ENCODE peak calls at places on chromosomes 12 and 14, in five cellular contexts. V is CD8-positive, alpha-beta T cell; C is psoas muscle; P is colonic mucosa; U is K562. K is an unnamed sample.

GRCh38 chr12:26736563-26737486 is 96.2 kb downstream of the ITPR2 start:
- DNase-seq in V (no peak), C (no peak), P (no peak), U (no peak), K (no peak)

GRCh38 chr12:64824130-64824499 is 332 bp upstream of the TBC1D30 start:
- DNase-seq in V (no peak), C (no peak), P (no peak), U (no peak), K (no peak)

GRCh38 chr14:26729851-26730250 is 132.0 kb upstream of the NOVA1 start:
- DNase-seq in V (no peak), C (no peak), P (no peak), U (no peak), K (no peak)

GRCh38 chr14:55789442-55789841 is 209.4 kb downstream of the KTN1 start:
- DNase-seq in V (no peak), C (no peak), P (no peak), U (no peak), K (no peak)

GRCh38 chr12:25332143-25332542 is 81.4 kb upstream of the KRAS start:
- DNase-seq in V (no peak), C (no peak), P (no peak), U (no peak), K (no peak)

GRCh38 chr12:88946377-88946997 is 366.2 kb upstream of the KITLG start:
- DNase-seq in V (no peak), C (no peak), P (no peak), U (no peak), K (no peak)

GRCh38 chr12:27554421-27555186 is 30.6 kb downstream of the PPFIBP1 start:
- DNase-seq in V (no peak), C (peak), P (no peak), U (no peak), K (no peak)

GRCh38 chr12:46131729-46132128 is 137.1 kb downstream of the SLC38A1 start:
- DNase-seq in V (no peak), C (no peak), P (no peak), U (no peak), K (no peak)

GRCh38 chr12:28269851-28270250 is 79.6 kb downstream of the CCDC91 start:
- DNase-seq in V (no peak), C (no peak), P (no peak), U (no peak), K (no peak)

GRCh38 chr12:123200414-123200813 is 32.5 kb downstream of the MPHOSPH9 start:
- DNase-seq in V (no peak), C (no peak), P (no peak), U (no peak), K (no peak)

GRCh38 chr12:95601626-95602025 is 50.4 kb upstream of the USP44 start:
- DNase-seq in V (no peak), C (no peak), P (no peak), U (no peak), K (no peak)

GRCh38 chr12:55931317-55931779 is 386 bp downstream of the DGKA start:
- DNase-seq in V (no peak), C (peak), P (peak), U (no peak), K (no peak)

GRCh38 chr12:55930771-55931316 is at the start of gene DGKA:
- DNase-seq in V (peak), C (no peak), P (peak), U (peak), K (peak)

GRCh38 chr12:55926738-55927587 is 731 bp downstream of the PYM1 start:
- DNase-seq in V (peak), C (peak), P (peak), U (peak), K (peak)

GRCh38 chr12:55927588-55928502 is at the start of gene PYM1:
- DNase-seq in V (peak), C (peak), P (peak), U (peak), K (peak)

GRCh38 chr12:55929306-55929791 is 1.6 kb upstream of the DGKA start:
- DNase-seq in V (peak), C (no peak), P (peak), U (no peak), K (no peak)
- H3K4me3 ChIP-seq in V (peak), C (no peak), P (no peak), U (no peak), K (no peak)

DNA sequence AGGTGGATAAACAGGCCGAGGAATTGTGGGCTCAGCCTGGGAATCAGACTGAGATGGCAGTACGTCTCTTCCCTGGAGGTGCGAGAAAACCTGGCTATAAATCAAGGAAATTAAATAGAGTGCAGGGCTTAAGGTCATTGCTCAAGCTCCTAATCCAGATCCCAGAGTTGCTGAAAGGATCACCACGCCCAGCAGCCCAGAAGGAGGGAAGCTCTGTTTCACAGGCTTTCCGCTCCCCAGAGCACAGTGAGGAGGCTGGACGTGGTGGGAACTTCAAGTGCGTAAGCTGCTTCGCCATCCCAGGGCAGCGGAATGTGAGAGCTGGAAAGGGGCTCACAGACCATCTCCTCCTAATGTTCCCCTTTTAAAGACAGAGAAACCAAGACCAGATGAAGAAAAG is 651.6 kb upstream of the TBX3 start:
- DNase-seq in V (no peak), C (peak), P (peak), U (no peak), K (peak)
- H3K4me3 ChIP-seq in V (no peak), C (no peak), P (no peak), U (no peak), K (no peak)

DNA sequence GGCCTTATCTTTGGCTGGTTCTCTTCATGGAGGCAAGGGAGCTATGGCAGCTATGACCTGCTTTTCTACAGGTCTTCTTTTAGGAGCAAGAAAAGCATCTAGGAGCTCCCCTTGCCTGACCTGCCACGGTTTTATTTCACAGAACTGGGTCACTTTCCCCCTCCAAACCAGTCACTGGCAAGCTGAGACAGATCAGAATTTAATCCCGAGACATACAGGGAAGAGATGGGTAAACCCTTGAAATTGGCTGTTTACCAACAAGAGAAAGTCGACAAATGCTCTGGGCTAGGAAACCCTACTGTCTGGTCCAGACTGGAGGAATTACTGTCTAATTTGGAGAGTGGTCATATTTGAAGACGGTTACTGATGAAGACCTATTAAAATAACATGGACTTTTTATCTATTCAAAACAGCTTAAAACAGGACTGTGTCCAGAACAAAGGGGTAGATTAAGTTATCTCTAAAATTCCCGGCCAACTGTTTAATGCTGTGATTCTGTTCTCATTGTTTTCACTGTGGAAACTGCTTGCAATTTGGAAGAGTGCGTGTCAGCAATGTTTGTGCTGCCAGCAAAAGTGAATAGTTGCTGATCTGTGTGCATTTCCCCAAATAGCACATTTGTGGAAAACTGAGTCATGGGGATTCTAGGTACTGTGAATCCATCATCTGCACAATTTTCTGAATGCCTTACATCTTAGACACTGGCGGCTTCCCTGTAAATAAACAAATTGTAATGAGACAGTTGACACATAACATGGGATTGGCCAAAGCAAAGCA is 73.4 kb upstream of the EEA1 start:
- DNase-seq in V (no peak), C (no peak), P (no peak), U (no peak), K (no peak)
- H3K4me3 ChIP-seq in V (no peak), C (no peak), P (no peak), U (no peak), K (no peak)

GRCh38 chr14:32434180-32434579 is 105.1 kb downstream of the AKAP6 start:
- DNase-seq in V (no peak), C (no peak), P (peak), U (no peak), K (no peak)

GRCh38 chr14:32436993-32437392 is 107.9 kb downstream of the AKAP6 start:
- DNase-seq in V (no peak), C (no peak), P (no peak), U (no peak), K (no peak)

GRCh38 chr14:32432813-32433538 is 103.9 kb downstream of the AKAP6 start:
- DNase-seq in V (no peak), C (no peak), P (no peak), U (no peak), K (no peak)

GRCh38 chr14:32435411-32435810 is 106.3 kb downstream of the AKAP6 start:
- DNase-seq in V (no peak), C (no peak), P (no peak), U (no peak), K (no peak)

DNA sequence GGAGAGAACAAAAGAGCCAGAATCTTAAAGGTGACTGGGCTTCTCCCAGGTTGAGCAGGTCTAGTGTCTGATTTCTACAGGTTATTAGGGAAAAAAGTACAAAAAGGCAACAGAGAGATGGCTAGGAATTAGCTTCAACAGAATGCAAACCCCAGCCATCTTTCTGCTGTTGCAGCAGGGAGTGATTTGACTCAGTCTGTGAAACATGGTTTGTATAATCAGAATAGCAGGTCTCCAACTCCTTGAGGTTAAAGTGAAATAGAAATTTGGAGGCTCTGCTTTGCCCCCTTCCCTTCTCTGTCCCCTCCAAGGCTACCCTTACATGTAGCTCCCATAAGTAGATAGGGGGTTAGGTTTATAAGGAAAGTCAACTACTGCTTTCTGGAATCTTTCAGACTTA is 105.8 kb downstream of the AKAP6 start:
- DNase-seq in V (no peak), C (no peak), P (no peak), U (no peak), K (no peak)
- H3K4me3 ChIP-seq in V (no peak), C (no peak), P (no peak), U (no peak), K (no peak)

DNA sequence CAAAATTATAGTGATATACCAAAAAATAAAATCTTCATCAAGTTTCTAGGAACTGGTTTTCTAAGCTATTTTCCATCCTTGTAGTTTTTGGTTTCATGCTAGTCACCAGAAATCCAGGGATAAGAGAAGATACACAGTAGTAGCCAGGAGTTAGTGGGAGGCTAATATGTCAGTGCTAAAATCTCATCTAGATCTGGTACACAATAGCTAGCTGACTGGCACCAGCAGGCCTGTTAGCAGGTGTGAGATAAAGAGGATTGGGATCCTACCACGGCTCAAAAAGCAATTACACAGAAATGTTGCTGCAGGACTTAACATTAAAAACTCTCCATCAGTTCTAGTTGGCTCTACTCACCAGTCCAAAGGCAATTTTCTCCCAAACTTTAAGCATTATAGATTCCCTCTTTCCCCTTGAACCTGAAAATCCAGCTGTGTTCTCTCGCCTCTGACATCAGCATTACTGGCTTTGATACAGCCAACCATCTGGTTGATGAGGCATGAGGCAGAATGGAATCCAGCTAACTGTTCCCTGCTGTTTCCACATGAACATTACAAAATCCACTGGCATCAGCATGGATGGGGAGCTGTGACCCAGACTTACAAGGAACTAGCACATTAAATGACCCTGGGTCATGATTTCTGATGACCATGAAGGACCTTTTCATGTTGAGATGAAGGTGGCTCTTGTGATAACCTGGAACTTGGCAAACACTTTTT is 41.7 kb upstream of the CCDC196 start:
- DNase-seq in V (no peak), C (peak), P (peak), U (no peak), K (peak)
- H3K4me3 ChIP-seq in V (no peak), C (no peak), P (no peak), U (no peak), K (no peak)

GRCh38 chr14:102805941-102806340 is 28.7 kb downstream of the TRAF3 start:
- DNase-seq in V (no peak), C (no peak), P (no peak), U (no peak), K (no peak)
- H3K4me3 ChIP-seq in V (no peak), C (no peak), P (no peak), U (no peak), K (no peak)